ENCODE peak calls at places on chromosomes 3 and 15, in nine cellular contexts. M is A549, Q is neural progenitor cell, G is uterus, U is psoas muscle, E is AG09319, T is body of pancreas, I is GM20000, S is hepatocyte. O is an unnamed sample.

GRCh38 chr15:90681480-90681879 is 35.7 kb upstream of the BLM start:
- DNase-seq in U (no peak), S (no peak), T (peak), G (peak), I (no peak), Q (no peak), E (peak), M (no peak), O (no peak)

GRCh38 chr3:4866841-4867240 is 112.4 kb upstream of the BHLHE40 start:
- DNase-seq in I (no peak), Q (no peak), U (no peak), T (peak), G (no peak), E (no peak), S (peak), M (no peak), O (no peak)

GRCh38 chr15:96325579-96326331 is 4.7 kb upstream of the NR2F2 start:
- DNase-seq in Q (peak), E (no peak), U (no peak), I (peak), T (no peak), G (no peak), S (peak), M (no peak), O (no peak)

GRCh38 chr3:194133661-194134230 is 2.2 kb upstream of the HES1 start:
- DNase-seq in U (peak), Q (no peak), T (peak), M (no peak), S (peak), I (no peak), E (no peak), G (peak), O (no peak)

GRCh38 chr3:187072582-187072981 is 66.7 kb downstream of the RPL39L start:
- DNase-seq in S (peak), T (no peak), Q (no peak), M (no peak), I (no peak), E (no peak), G (no peak), U (no peak), O (no peak)

GRCh38 chr15:68693071-68693470 is 114.3 kb downstream of the CORO2B start:
- DNase-seq in M (no peak), G (no peak), Q (no peak), S (no peak), E (no peak), T (no peak), U (peak), I (no peak), O (no peak)

GRCh38 chr15:92629975-92630626 is 25.5 kb downstream of the FAM174B start:
- DNase-seq in G (no peak), E (no peak), M (no peak), U (no peak), Q (no peak), S (no peak), T (no peak), I (no peak), O (no peak)

GRCh38 chr15:79171320-79172031 is 80.9 kb upstream of the RASGRF1 start:
- DNase-seq in S (no peak), M (no peak), E (no peak), G (no peak), U (no peak), Q (no peak), T (no peak), I (no peak), O (no peak)

GRCh38 chr3:115698851-115699535 is 75.7 kb downstream of the GAP43 start:
- DNase-seq in I (no peak), U (no peak), Q (peak), G (no peak), E (no peak), M (no peak), S (no peak), T (no peak), O (no peak)

GRCh38 chr3:139456391-139456790 is 19.9 kb downstream of the RBP2 start:
- DNase-seq in T (no peak), U (no peak), G (no peak), M (no peak), I (no peak), Q (no peak), E (no peak), S (no peak), O (no peak)

GRCh38 chr3:185657211-185657610 is 71.1 kb downstream of the SENP2 start:
- DNase-seq in I (no peak), M (no peak), S (no peak), E (no peak), U (no peak), Q (no peak), T (no peak), G (no peak), O (no peak)

GRCh38 chr3:53223541-53223966 is 32.3 kb downstream of the TKT start:
- DNase-seq in E (no peak), I (no peak), T (no peak), M (no peak), G (no peak), S (no peak), U (peak), Q (no peak), O (no peak)

GRCh38 chr15:55290361-55291057 is 896 bp upstream of the RAB27A start:
- DNase-seq in M (peak), I (peak), U (peak), G (peak), S (peak), E (peak), Q (peak), T (peak), O (peak)

GRCh38 chr15:31305375-31305774 is 21.3 kb upstream of the KLF13 start:
- DNase-seq in S (no peak), E (no peak), T (no peak), M (no peak), U (no peak), G (no peak), Q (no peak), I (peak), O (no peak)

DNA sequence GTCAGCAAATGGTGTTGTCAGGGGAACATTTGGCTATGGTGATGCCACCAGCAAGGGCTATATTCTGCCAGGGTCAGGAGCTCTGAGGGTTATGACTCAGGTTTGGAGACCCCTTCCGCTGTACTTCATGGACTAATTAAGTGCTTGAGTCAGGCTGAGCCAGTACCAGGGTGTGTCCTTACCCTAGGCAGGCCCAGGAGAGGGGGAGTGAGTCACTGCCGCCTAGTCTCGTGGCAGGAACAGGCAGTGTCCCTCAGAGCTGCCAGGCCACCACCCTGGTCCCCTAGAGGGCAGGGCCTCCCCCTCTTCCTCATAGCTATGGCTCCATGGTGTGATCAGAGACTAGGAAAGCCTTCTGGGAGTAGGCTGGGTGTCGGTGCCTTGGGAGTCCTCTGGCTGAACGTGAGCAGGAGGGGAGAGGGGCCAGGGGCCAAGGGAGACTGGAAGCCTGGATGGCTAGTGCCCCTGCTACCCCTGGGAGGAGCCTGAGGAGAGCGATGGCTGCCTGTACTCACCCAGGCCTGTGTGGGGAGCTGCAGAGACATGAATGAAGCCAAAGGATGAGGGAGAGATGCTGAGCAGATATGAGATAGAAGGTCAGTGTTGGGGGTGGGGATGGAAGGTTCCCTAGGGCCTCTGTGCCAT is 10.6 kb downstream of the MAPKAPK3 start:
- DNase-seq in M (peak), I (no peak), E (no peak), Q (peak), S (no peak), U (peak), G (no peak), T (peak), O (peak)
- TF ChIP-seq CTCF in M (peak), I (peak), E (peak), Q (peak), S (no peak), U (peak), G (no peak), T (no peak), O (peak)

GRCh38 chr3:71955549-71956373 is 170.8 kb upstream of the PROK2 start:
- DNase-seq in M (peak), Q (peak), U (peak), T (peak), E (peak), S (peak), G (peak), I (peak), O (peak)
- TF ChIP-seq CTCF in M (peak), Q (peak), U (peak), T (peak), E (peak), S (peak), G (peak), I (peak), O (peak)

GRCh38 chr3:46087871-46088270 is 60.6 kb upstream of the XCR1 start:
- DNase-seq in G (no peak), Q (no peak), U (no peak), T (no peak), I (peak), S (peak), M (no peak), E (no peak), O (no peak)
- TF ChIP-seq CTCF in G (no peak), Q (peak), U (no peak), T (no peak), I (no peak), S (peak), M (peak), E (peak), O (peak)

DNA sequence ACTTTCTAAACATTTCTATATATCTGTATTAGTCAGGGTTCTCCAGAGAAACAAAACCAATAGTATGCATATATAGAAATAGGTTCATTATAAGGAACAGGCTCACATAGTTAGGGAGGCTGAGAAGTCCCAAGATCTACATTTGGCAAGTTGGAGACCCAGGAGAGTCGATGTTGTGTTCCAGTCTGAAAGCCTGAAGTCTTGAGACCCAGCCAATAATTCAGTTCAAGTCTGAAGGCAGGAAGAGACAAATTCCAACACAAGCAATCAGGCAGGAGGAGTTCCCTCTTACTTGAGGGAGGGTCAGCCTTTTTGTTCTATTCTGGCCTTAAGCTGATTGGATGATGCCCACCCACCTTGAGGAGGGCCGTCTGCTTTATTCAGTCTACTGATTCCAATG is 176.0 kb downstream of the THSD4 start:
- DNase-seq in I (no peak), T (no peak), S (no peak), G (no peak), Q (no peak), E (no peak), U (no peak), M (no peak), O (no peak)
- TF ChIP-seq CTCF in I (no peak), T (no peak), S (no peak), G (no peak), Q (no peak), E (no peak), U (no peak), M (no peak), O (no peak)

GRCh38 chr3:182904164-182904563 is 76.2 kb downstream of the DCUN1D1 start:
- DNase-seq in U (no peak), E (no peak), I (no peak), M (no peak), S (no peak), Q (no peak), G (no peak), T (no peak), O (no peak)
- TF ChIP-seq CTCF in U (no peak), E (no peak), I (no peak), M (no peak), S (no peak), Q (peak), G (no peak), T (no peak), O (no peak)

O was measured in GM10248.